ENCODE peak calls at places on chromosomes 16 and 17, in eight cellular contexts. Q is CD8-positive, alpha-beta T cell; R is IMR-90; K is mucosa of descending colon; V is cardiac muscle cell; U is ascending aorta; J is tibial artery; O is body of pancreas. Z is an unnamed sample.

GRCh38 chr17:66191607-66192377 is at the start of gene CEP112:
- DNase-seq in Q (peak; percentile 84), O (peak; percentile 78), K (peak; percentile 78), U (no peak), J (peak; percentile 73), R (peak; percentile 53), V (peak; percentile 96), Z (peak; percentile 89)

GRCh38 chr16:17194190-17194780 is 276.5 kb downstream of the XYLT1 start:
- DNase-seq in K (peak; percentile 85), J (peak; percentile 73), V (peak; percentile 72), O (peak; percentile 72), Q (peak; percentile 35), U (no peak), R (peak; percentile 16), Z (peak; percentile 76)

GRCh38 chr16:84239910-84240309 is at the start of gene KCNG4:
- DNase-seq in R (no peak), K (no peak), O (no peak), V (no peak), U (no peak), J (no peak), Q (no peak), Z (no peak)

GRCh38 chr17:18967806-18968744 is 16.1 kb downstream of the SLC5A10 start:
- DNase-seq in U (no peak), J (no peak), K (peak; percentile 54), Q (no peak), V (peak; percentile 40), O (no peak), R (no peak), Z (no peak)

GRCh38 chr17:2982854-2983636 is 80.4 kb downstream of the OR1D5 start:
- DNase-seq in O (no peak), K (peak; percentile 35), U (no peak), V (no peak), R (peak; percentile 89), J (peak; percentile 95), Q (no peak), Z (peak; percentile 74)

GRCh38 chr17:13030459-13031305 is 12.9 kb upstream of the ELAC2 start:
- DNase-seq in V (peak; percentile 58), R (peak; percentile 50), J (no peak), O (peak; percentile 44), K (peak; percentile 70), U (no peak), Q (peak; percentile 22), Z (no peak)

GRCh38 chr17:2936351-2936750 is 127.1 kb downstream of the OR1D5 start:
- DNase-seq in K (no peak), J (no peak), Q (no peak), U (no peak), V (no peak), R (no peak), O (no peak), Z (no peak)

GRCh38 chr16:28846933-28847273 is 755 bp upstream of the TUFM start:
- DNase-seq in J (no peak), K (peak; percentile 18), Q (no peak), O (no peak), V (peak; percentile 26), R (peak; percentile 6), U (no peak), Z (no peak)

GRCh38 chr16:87608400-87608985 is 6.2 kb downstream of the JPH3 start:
- DNase-seq in O (peak; percentile 60), U (no peak), Q (peak; percentile 20), R (peak; percentile 52), K (peak; percentile 82), V (peak; percentile 88), J (peak; percentile 73), Z (peak; percentile 77)

GRCh38 chr16:29664133-29664912 is 1.3 kb downstream of the SPN start:
- DNase-seq in J (no peak), U (no peak), K (peak; percentile 29), O (no peak), Q (no peak), R (no peak), V (no peak), Z (peak; percentile 74)

GRCh38 chr17:64040201-64040600 is 19.8 kb upstream of the ICAM2 start:
- DNase-seq in K (peak; percentile 55), Q (no peak), J (no peak), V (no peak), O (no peak), U (no peak), R (no peak), Z (no peak)

GRCh38 chr16:31148281-31148728 is 1.6 kb downstream of the PRSS36 start:
- DNase-seq in J (no peak), O (peak; percentile 81), R (no peak), Q (no peak), U (no peak), K (peak; percentile 87), V (no peak), Z (peak; percentile 92)

GRCh38 chr16:88312732-88313131 is 70.0 kb upstream of the ZNF469 start:
- DNase-seq in Q (no peak), V (no peak), O (no peak), K (no peak), R (no peak), J (no peak), U (no peak), Z (no peak)

GRCh38 chr16:19231881-19232280 is 53.6 kb upstream of the CLEC19A start:
- DNase-seq in O (no peak), V (no peak), K (no peak), J (no peak), U (no peak), Q (no peak), R (no peak), Z (no peak)

GRCh38 chr17:62100050-62100449 is 35.0 kb upstream of the MED13 start:
- DNase-seq in K (no peak), J (no peak), U (no peak), O (no peak), V (no peak), R (no peak), Q (no peak), Z (no peak)

GRCh38 chr17:13306310-13306962 is 288.6 kb upstream of the ELAC2 start:
- DNase-seq in K (peak; percentile 54), U (no peak), V (peak; percentile 77), R (peak; percentile 84), J (no peak), Q (no peak), O (peak; percentile 44), Z (no peak)

GRCh38 chr16:73068546-73069401 is 20.8 kb upstream of the ZFHX3 start:
- DNase-seq in O (peak; percentile 48), V (peak; percentile 82), R (peak; percentile 99), J (peak; percentile 96), K (peak; percentile 46), U (peak; percentile 92), Q (no peak), Z (peak; percentile 90)

GRCh38 chr17:21198411-21198810 is 15.6 kb downstream of the TMEM11 start:
- DNase-seq in J (no peak), R (no peak), Q (no peak), U (no peak), V (no peak), K (no peak), O (no peak), Z (no peak)
- H3K4me1 ChIP-seq in J (peaks cover 64% of the 10 kb centered on the region), R (peaks cover 5% of the 10 kb centered on the region), Q (no peaks in the 10 kb centered on the region), U (peaks cover 25% of the 10 kb centered on the region), V (peaks cover 7% of the 10 kb centered on the region), K (peaks cover 4% of the 10 kb centered on the region), O (peaks cover 11% of the 10 kb centered on the region), Z (peaks cover 25% of the 10 kb centered on the region)

GRCh38 chr17:40313660-40314556 is 4.9 kb downstream of the RARA start:
- DNase-seq in U (no peak), R (no peak), V (no peak), Q (no peak), O (no peak), K (no peak), J (peak; percentile 76), Z (no peak)

GRCh38 chr17:40312893-40313659 is 4.1 kb downstream of the RARA start:
- DNase-seq in U (no peak), Q (no peak), V (no peak), K (no peak), R (no peak), J (no peak), O (no peak), Z (no peak)

GRCh38 chr17:40315678-40316570 is 6.9 kb downstream of the RARA start:
- DNase-seq in J (peak; percentile 65), V (no peak), K (no peak), Q (no peak), O (no peak), U (no peak), R (no peak), Z (peak; percentile 36)

GRCh38 chr17:40315206-40315605 is 6.2 kb downstream of the RARA start:
- DNase-seq in Q (no peak), V (no peak), O (no peak), U (no peak), R (no peak), J (peak; percentile 54), K (no peak), Z (no peak)

DNA sequence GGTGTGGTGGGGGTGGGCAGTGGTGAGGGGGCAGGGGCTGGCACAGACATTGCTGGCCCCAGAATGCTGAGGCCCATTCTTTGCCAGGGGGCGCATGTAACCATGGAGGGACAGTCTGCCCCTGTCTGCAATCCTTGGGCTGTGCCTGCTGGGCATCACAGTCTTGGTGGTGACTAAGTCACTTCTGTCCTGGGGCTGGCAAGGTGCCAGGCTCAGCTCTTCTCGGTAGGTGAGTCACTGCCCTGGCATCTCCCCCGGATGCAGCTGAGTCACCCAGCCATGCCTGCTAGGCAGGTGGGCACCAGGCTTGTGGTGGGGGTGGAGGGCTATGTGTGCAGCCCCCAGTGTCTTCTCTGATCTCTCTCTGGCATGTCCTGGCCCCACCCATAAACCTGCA is 5.6 kb downstream of the RARA start:
- DNase-seq in U (peak; percentile 90), R (peak; percentile 91), J (peak; percentile 97), O (peak; percentile 87), K (peak; percentile 82), V (no peak), Q (peak; percentile 85), Z (peak; percentile 96)
- TF ChIP-seq CTCF in U (no peak), R (no peak), J (no peak), O (no peak), K (no peak), V (no peak), Q (no peak), Z (no peak)

GRCh38 chr16:20871935-20872815 is 28.0 kb downstream of the DCUN1D3 start:
- DNase-seq in R (no peak), V (no peak), Q (no peak), U (no peak), O (no peak), K (no peak), J (no peak), Z (no peak)

GRCh38 chr16:20874088-20874581 is 26.0 kb downstream of the DCUN1D3 start:
- DNase-seq in O (no peak), R (no peak), Q (no peak), V (no peak), U (no peak), K (no peak), J (no peak), Z (no peak)

GRCh38 chr16:20873331-20873730 is 26.8 kb downstream of the DCUN1D3 start:
- DNase-seq in U (no peak), J (no peak), R (no peak), O (no peak), V (no peak), K (no peak), Q (no peak), Z (no peak)

GRCh38 chr16:20878682-20879147 is 21.4 kb downstream of the DCUN1D3 start:
- DNase-seq in V (peak; percentile 71), Q (no peak), O (no peak), R (no peak), K (no peak), J (no peak), U (no peak), Z (no peak)

GRCh38 chr16:20875358-20875656 is 24.9 kb downstream of the DCUN1D3 start:
- DNase-seq in Q (no peak), R (no peak), O (no peak), K (no peak), U (no peak), J (no peak), V (no peak), Z (no peak)
- H3K4me3 ChIP-seq in Q (no peak overlapping the region), R (no peak overlapping the region), O (no peak overlapping the region), K (no peak overlapping the region), U (no peak overlapping the region), J (no peak overlapping the region), V (no peak overlapping the region), Z (no peak overlapping the region)

GRCh38 chr16:48535831-48536599 is 74.0 kb downstream of the N4BP1 start:
- DNase-seq in O (no peak), U (no peak), R (peak; percentile 31), K (peak; percentile 38), V (no peak), Q (no peak), J (peak; percentile 91), Z (peak; percentile 76)
- H3K4me1 ChIP-seq in O (peaks cover 14% of the 10 kb centered on the region), U (peaks cover 31% of the 10 kb centered on the region), R (peaks cover 21% of the 10 kb centered on the region), K (peaks cover 27% of the 10 kb centered on the region), V (peaks cover 3% of the 10 kb centered on the region), Q (peaks cover 22% of the 10 kb centered on the region), J (peaks cover 40% of the 10 kb centered on the region), Z (peaks cover 41% of the 10 kb centered on the region)